ENCODE peak calls at places on chromosome 2, in five cellular contexts. O is midbrain; V is non-pigmented ciliary epithelial cell; X is activated T-helper 1 cell treated with anti-CD3 and anti-CD28 coated beads, Interleukin-2, amount 50 U/mL, for 16 hours; P is AG08395. N is an unnamed sample.

GRCh38 chr2:64220906-64221659 is 76.9 kb upstream of the PELI1 start:
- DNase-seq in O (no peak), V (no peak), X (no peak), P (no peak), N (no peak)

GRCh38 chr2:147365577-147365976 is 479.3 kb upstream of the ACVR2A start:
- DNase-seq in O (peak; percentile 5), V (no peak), X (no peak), P (no peak), N (no peak)

GRCh38 chr2:207484444-207485391 is 45.0 kb upstream of the CREB1 start:
- DNase-seq in O (no peak), V (no peak), X (no peak), P (no peak), N (no peak)

GRCh38 chr2:20418519-20418918 is 28.4 kb upstream of the RHOB start:
- DNase-seq in O (no peak), V (no peak), X (no peak), P (no peak), N (peak; percentile 53)

GRCh38 chr2:167292430-167293171 is 404.3 kb downstream of the XIRP2 start:
- DNase-seq in O (peak; percentile 92), V (peak; percentile 79), X (no peak), P (peak; percentile 97), N (peak; percentile 85)

GRCh38 chr2:120699292-120699691 is 36.4 kb upstream of the GLI2 start:
- DNase-seq in O (no peak), V (no peak), X (no peak), P (no peak), N (no peak)

GRCh38 chr2:227366861-227367800 is 12.0 kb downstream of the TM4SF20 start:
- DNase-seq in O (no peak), V (peak; percentile 51), X (no peak), P (peak; percentile 33), N (no peak)

GRCh38 chr2:106956879-106957278 is 70.9 kb upstream of the ST6GAL2 start:
- DNase-seq in O (no peak), V (peak; percentile 92), X (no peak), P (peak; percentile 90), N (no peak)

GRCh38 chr2:169619946-169620345 is 35.8 kb downstream of the PPIG start:
- DNase-seq in O (no peak), V (no peak), X (no peak), P (no peak), N (no peak)

GRCh38 chr2:45902952-45903351 is 251.5 kb downstream of the PRKCE start:
- DNase-seq in O (no peak), V (no peak), X (no peak), P (no peak), N (no peak)

GRCh38 chr2:46737577-46737976 is 178.0 kb downstream of the MCFD2 start:
- DNase-seq in O (no peak), V (no peak), X (no peak), P (no peak), N (no peak)

GRCh38 chr2:18771212-18771611 is 181.8 kb upstream of the NT5C1B start:
- DNase-seq in O (no peak), V (no peak), X (no peak), P (no peak), N (no peak)

GRCh38 chr2:98334439-98335078 is 11.7 kb upstream of the CNGA3 start:
- DNase-seq in O (peak; percentile 19), V (peak; percentile 87), X (no peak), P (peak; percentile 88), N (no peak)

GRCh38 chr2:161045726-161046125 is 114.5 kb upstream of the TANK start:
- DNase-seq in O (no peak), V (no peak), X (no peak), P (peak; percentile 52), N (no peak)

GRCh38 chr2:47559079-47559684 is 156.2 kb downstream of the MSH2 start:
- DNase-seq in O (no peak), V (no peak), X (no peak), P (peak; percentile 22), N (no peak)

GRCh38 chr2:47288864-47289263 is 114.1 kb upstream of the MSH2 start:
- DNase-seq in O (no peak), V (peak; percentile 78), X (no peak), P (peak; percentile 70), N (no peak)

GRCh38 chr2:120442923-120443571 is 97.1 kb downstream of the INHBB start:
- DNase-seq in O (no peak), V (no peak), X (no peak), P (no peak), N (no peak)

GRCh38 chr2:60938301-60938700 is 56.9 kb downstream of the REL start:
- DNase-seq in O (no peak), V (no peak), X (no peak), P (no peak), N (no peak)

GRCh38 chr2:6352247-6352646 is 513.5 kb downstream of the CMPK2 start:
- DNase-seq in O (no peak), V (no peak), X (no peak), P (no peak), N (no peak)

GRCh38 chr2:2933421-2933820 is 444.2 kb downstream of the EIPR1 start:
- DNase-seq in O (no peak), V (no peak), X (no peak), P (no peak), N (no peak)

GRCh38 chr2:7611750-7612149 is 694.5 kb downstream of the RNF144A start:
- DNase-seq in O (no peak), V (no peak), X (no peak), P (no peak), N (no peak)